ENCODE peak calls at places on chromosomes 16 and 17, in ten cellular contexts. Y, C, K, V, W, X, I, L, U and M are unnamed samples. For H3K4me1, the result is how much of the 10 kb centered on the place peaks cover.

GRCh38 chr16:86563489-86564345 is 2.9 kb upstream of the FOXC2 start:
- DNase-seq in Y (peak), C (peak), K (peak), V (peak), W (peak), X (peak), I (peak), L (peak), U (peak), M (peak)

GRCh38 chr17:57823469-57824401 is 26.1 kb downstream of the MRPS23 start:
- DNase-seq in Y (no peak), C (no peak), K (no peak), V (no peak), W (no peak), X (no peak), I (no peak), L (no peak), U (no peak), M (no peak)

GRCh38 chr16:68084504-68085258 is 489 bp upstream of the NFATC3 start:
- DNase-seq in Y (peak), C (peak), K (peak), V (peak), W (peak), X (peak), I (peak), L (peak), U (peak), M (peak)

GRCh38 chr17:79874329-79874981 is 35.2 kb upstream of the CBX4 start:
- DNase-seq in Y (peak), C (no peak), K (no peak), V (no peak), W (no peak), X (no peak), I (peak), L (peak), U (peak), M (no peak)

GRCh38 chr17:51371732-51372151 is 111.4 kb downstream of the UTP18 start:
- DNase-seq in Y (peak), C (no peak), K (no peak), V (peak), W (no peak), X (no peak), I (peak), L (peak), U (peak), M (no peak)

GRCh38 chr16:11232302-11232851 is 23.6 kb downstream of the SOCS1 start:
- DNase-seq in Y (no peak), C (no peak), K (no peak), V (no peak), W (no peak), X (no peak), I (no peak), L (no peak), U (no peak), M (no peak)

GRCh38 chr17:62627904-62628603 is 584 bp downstream of the MRC2 start:
- DNase-seq in Y (peak), C (peak), K (peak), V (peak), W (peak), X (peak), I (no peak), L (peak), U (peak), M (peak)

GRCh38 chr17:81794509-81794908 is 9.4 kb upstream of the GCGR start:
- DNase-seq in Y (peak), C (no peak), K (no peak), V (no peak), W (no peak), X (no peak), I (peak), L (peak), U (peak), M (no peak)

GRCh38 chr17:50034504-50035364 is 21.2 kb upstream of the ITGA3 start:
- DNase-seq in Y (no peak), C (no peak), K (no peak), V (peak), W (no peak), X (no peak), I (peak), L (no peak), U (no peak), M (no peak)

GRCh38 chr16:9119795-9120194 is 28.4 kb downstream of the HAPSTR1 start:
- DNase-seq in Y (no peak), C (no peak), K (no peak), V (no peak), W (no peak), X (no peak), I (no peak), L (no peak), U (no peak), M (peak)

GRCh38 chr16:30005341-30006094 is 5.3 kb downstream of the DOC2A start:
- DNase-seq in Y (no peak), C (no peak), K (no peak), V (peak), W (no peak), X (no peak), I (peak), L (peak), U (peak), M (peak)

GRCh38 chr17:48484850-48485249 is 46.0 kb downstream of the HOXB1 start:
- DNase-seq in Y (no peak), C (no peak), K (no peak), V (no peak), W (no peak), X (no peak), I (no peak), L (no peak), U (no peak), M (no peak)

GRCh38 chr16:57071840-57072541 is 20.4 kb upstream of the CPNE2 start:
- DNase-seq in Y (no peak), C (no peak), K (no peak), V (no peak), W (no peak), X (no peak), I (no peak), L (no peak), U (no peak), M (no peak)

GRCh38 chr17:3039748-3040147 is 23.7 kb downstream of the OR1D5 start:
- DNase-seq in Y (no peak), C (no peak), K (no peak), V (no peak), W (no peak), X (no peak), I (no peak), L (no peak), U (no peak), M (no peak)

GRCh38 chr17:64496786-64497564 is at the start of gene POLG2:
- DNase-seq in Y (peak), C (peak), K (peak), V (peak), W (peak), X (peak), I (peak), L (peak), U (peak), M (peak)

GRCh38 chr17:55577011-55577586 is 65.8 kb upstream of the SMIM36 start:
- DNase-seq in Y (no peak), C (peak), K (peak), V (peak), W (peak), X (peak), I (no peak), L (peak), U (no peak), M (peak)

GRCh38 chr17:78617371-78618061 is 40.3 kb upstream of the DNAH17 start:
- DNase-seq in Y (no peak), C (no peak), K (no peak), V (no peak), W (no peak), X (no peak), I (no peak), L (no peak), U (no peak), M (no peak)

GRCh38 chr16:56734429-56734828 is 4.5 kb downstream of the NUP93 start:
- DNase-seq in Y (no peak), C (no peak), K (no peak), V (no peak), W (no peak), X (no peak), I (no peak), L (no peak), U (no peak), M (no peak)

GRCh38 chr17:49218941-49219913 is 8.7 kb downstream of the ABI3 start:
- DNase-seq in Y (peak), C (peak), K (peak), V (no peak), W (no peak), X (peak), I (peak), L (no peak), U (peak), M (no peak)

GRCh38 chr17:38800237-38800760 is 943 bp upstream of the PIP4K2B start:
- DNase-seq in Y (no peak), C (no peak), K (no peak), V (no peak), W (no peak), X (no peak), I (no peak), L (no peak), U (peak), M (no peak)

GRCh38 chr17:81858967-81859905 is 1.1 kb downstream of the P4HB start:
- DNase-seq in Y (no peak), C (no peak), K (no peak), V (no peak), W (no peak), X (no peak), I (no peak), L (no peak), U (no peak), M (no peak)

GRCh38 chr16:73171380-73171779 is 123.5 kb upstream of the ZFHX3 start:
- DNase-seq in Y (no peak), C (no peak), K (no peak), V (no peak), W (no peak), X (no peak), I (peak), L (no peak), U (no peak), M (no peak)

GRCh38 chr17:44267165-44267455 is 825 bp downstream of the SLC4A1 start:
- DNase-seq in Y (no peak), C (no peak), K (no peak), V (no peak), W (no peak), X (no peak), I (no peak), L (no peak), U (no peak), M (no peak)

GRCh38 chr17:20784100-20784665 is 204.7 kb downstream of the CDRT15L2 start:
- DNase-seq in Y (no peak), C (no peak), K (no peak), V (no peak), W (no peak), X (no peak), I (peak), L (no peak), U (no peak), M (no peak)

GRCh38 chr17:74457146-74457819 is 9.2 kb upstream of the CD300A start:
- DNase-seq in Y (peak), C (peak), K (peak), V (peak), W (peak), X (peak), I (peak), L (peak), U (peak), M (peak)

GRCh38 chr16:57252148-57252721 is 7.2 kb downstream of the ARL2BP start:
- DNase-seq in Y (no peak), C (no peak), K (no peak), V (no peak), W (no peak), X (no peak), I (no peak), L (peak), U (no peak), M (no peak)

GRCh38 chr17:73331060-73331459 is 19.3 kb upstream of the CDC42EP4 start:
- DNase-seq in Y (no peak), C (no peak), K (no peak), V (no peak), W (no peak), X (no peak), I (no peak), L (no peak), U (no peak), M (no peak)

GRCh38 chr16:87140211-87141200 is 176.7 kb downstream of the C16orf95 start:
- DNase-seq in Y (no peak), C (peak), K (no peak), V (no peak), W (no peak), X (no peak), I (no peak), L (no peak), U (no peak), M (no peak)

GRCh38 chr17:75575197-75575596 is 12.4 kb upstream of the MYO15B start:
- DNase-seq in Y (no peak), C (no peak), K (no peak), V (no peak), W (no peak), X (no peak), I (peak), L (peak), U (no peak), M (no peak)

GRCh38 chr16:64459821-64460220 is 662.0 kb downstream of the CDH11 start:
- DNase-seq in Y (no peak), C (no peak), K (no peak), V (peak), W (no peak), X (no peak), I (no peak), L (peak), U (no peak), M (peak)

GRCh38 chr17:31472137-31472536 is 80.7 kb downstream of the RAB11FIP4 start:
- DNase-seq in Y (no peak), C (no peak), K (no peak), V (no peak), W (no peak), X (no peak), I (no peak), L (no peak), U (no peak), M (no peak)

GRCh38 chr16:54070944-54071343 is 215.6 kb downstream of the IRX3 start:
- DNase-seq in Y (no peak), C (no peak), K (no peak), V (no peak), W (no peak), X (no peak), I (no peak), L (no peak), U (no peak), M (no peak)

GRCh38 chr17:71438631-71439146 is 682.1 kb upstream of the SOX9 start:
- DNase-seq in Y (no peak), C (no peak), K (no peak), V (peak), W (no peak), X (no peak), I (no peak), L (peak), U (no peak), M (no peak)

GRCh38 chr17:71444011-71444574 is 676.7 kb upstream of the SOX9 start:
- DNase-seq in Y (no peak), C (no peak), K (no peak), V (no peak), W (no peak), X (no peak), I (no peak), L (no peak), U (no peak), M (no peak)

GRCh38 chr17:71437176-71437575 is 683.6 kb upstream of the SOX9 start:
- DNase-seq in Y (no peak), C (no peak), K (no peak), V (no peak), W (no peak), X (no peak), I (no peak), L (no peak), U (no peak), M (no peak)

GRCh38 chr17:71441098-71441497 is 679.7 kb upstream of the SOX9 start:
- DNase-seq in Y (no peak), C (no peak), K (no peak), V (no peak), W (no peak), X (no peak), I (no peak), L (peak), U (no peak), M (no peak)

DNA sequence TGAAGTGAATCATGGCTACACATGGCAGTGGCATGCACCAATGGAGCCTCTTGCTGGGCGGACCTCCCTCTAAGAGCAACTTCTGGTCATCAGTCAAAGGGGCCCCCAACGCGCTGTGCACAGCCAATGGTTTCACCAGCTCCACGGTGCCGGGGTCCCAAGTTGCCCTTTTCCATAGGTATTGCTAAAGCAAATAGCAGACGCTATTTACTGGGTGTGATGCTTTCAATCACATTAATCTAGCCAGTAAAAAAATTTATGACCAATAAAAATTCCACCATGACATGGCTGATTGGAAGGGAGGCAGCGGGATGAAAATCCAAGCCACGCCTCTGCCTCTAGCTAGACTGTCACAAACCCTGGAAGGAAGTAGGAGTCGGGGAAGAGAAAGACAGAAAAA is 680.3 kb upstream of the SOX9 start:
- DNase-seq in Y (peak), C (no peak), K (no peak), V (no peak), W (no peak), X (no peak), I (no peak), L (peak), U (no peak), M (no peak)
- H3K4me1 ChIP-seq in Y (under half), C (under half), K (under half), V (under half), W (under half), X (under half), I (under half), L (under half), U (under half), M (under half)

GRCh38 chr16:55280622-55281021 is 43.4 kb upstream of the IRX6 start:
- DNase-seq in Y (no peak), C (no peak), K (no peak), V (no peak), W (no peak), X (no peak), I (no peak), L (no peak), U (no peak), M (no peak)
- H3K4me1 ChIP-seq in Y (under half), C (under half), K (under half), V (under half), W (under half), X (under half), I (under half), L (under half), U (under half), M (under half)

DNA sequence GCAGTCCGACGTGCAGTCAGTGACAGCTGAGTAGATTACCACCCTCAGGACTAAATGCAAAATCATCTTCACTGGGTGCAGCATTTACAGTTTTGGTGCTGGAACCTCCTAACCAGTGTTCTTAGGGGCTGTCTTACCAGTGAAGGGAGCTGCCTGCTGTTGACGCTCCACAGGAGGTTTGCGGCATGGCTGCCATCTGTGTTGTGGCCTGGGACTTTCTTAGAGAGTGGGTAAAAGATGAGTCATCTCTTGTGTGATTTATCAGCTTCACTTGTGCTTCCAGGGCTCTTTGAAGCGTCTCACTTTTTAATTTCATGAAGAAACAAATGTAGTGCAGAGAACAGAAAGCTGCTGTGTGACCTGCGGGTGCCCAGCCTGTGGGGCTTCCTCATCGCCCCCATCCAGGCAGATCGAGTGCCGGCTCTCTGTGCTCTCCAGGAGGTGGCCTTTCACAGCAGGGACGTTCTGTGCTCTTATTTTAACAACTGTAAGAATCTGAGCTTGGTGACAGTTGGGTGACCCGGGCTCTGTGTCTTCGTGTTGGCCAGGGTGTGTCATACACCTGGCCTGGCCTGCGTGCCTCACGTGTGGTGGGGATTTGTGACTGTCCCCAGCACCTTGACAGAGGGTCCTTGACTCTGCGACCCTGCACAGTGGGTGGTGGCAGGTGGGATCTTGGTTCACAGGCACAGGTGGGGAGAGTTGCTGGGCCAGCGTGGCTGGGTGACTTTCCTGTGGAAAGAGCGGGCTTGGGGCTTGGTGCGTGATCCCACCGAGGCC is 24.3 kb upstream of the ZNF750 start:
- DNase-seq in Y (no peak), C (no peak), K (no peak), V (peak), W (no peak), X (no peak), I (no peak), L (peak), U (no peak), M (peak)
- H3K4me1 ChIP-seq in Y (under half), C (under half), K (under half), V (half or more), W (under half), X (half or more), I (under half), L (under half), U (under half), M (under half)

GRCh38 chr17:16495980-16496819 is 4.2 kb upstream of the LRRC75A start:
- DNase-seq in Y (no peak), C (peak), K (no peak), V (no peak), W (no peak), X (no peak), I (no peak), L (no peak), U (no peak), M (no peak)
- H3K4me1 ChIP-seq in Y (under half), C (under half), K (under half), V (under half), W (under half), X (under half), I (under half), L (under half), U (under half), M (under half)

GRCh38 chr17:1022278-1023024 is 25.5 kb downstream of the TIMM22 start:
- DNase-seq in Y (no peak), C (peak), K (peak), V (no peak), W (no peak), X (peak), I (no peak), L (no peak), U (no peak), M (peak)
- H3K4me1 ChIP-seq in Y (under half), C (under half), K (half or more), V (under half), W (under half), X (half or more), I (under half), L (under half), U (under half), M (under half)

GRCh38 chr16:84818989-84819643 is 669 bp upstream of the CRISPLD2 start:
- DNase-seq in Y (peak), C (no peak), K (no peak), V (no peak), W (no peak), X (no peak), I (peak), L (no peak), U (peak), M (no peak)

GRCh38 chr16:84819644-84820304 is at the start of gene CRISPLD2:
- DNase-seq in Y (peak), C (peak), K (peak), V (peak), W (peak), X (peak), I (peak), L (peak), U (peak), M (peak)

GRCh38 chr16:84821179-84821578 is 1.4 kb downstream of the CRISPLD2 start:
- DNase-seq in Y (peak), C (no peak), K (no peak), V (no peak), W (no peak), X (no peak), I (no peak), L (no peak), U (no peak), M (no peak)

GRCh38 chr16:84820771-84821170 is 986 bp downstream of the CRISPLD2 start:
- DNase-seq in Y (peak), C (no peak), K (no peak), V (no peak), W (no peak), X (no peak), I (no peak), L (no peak), U (no peak), M (no peak)

DNA sequence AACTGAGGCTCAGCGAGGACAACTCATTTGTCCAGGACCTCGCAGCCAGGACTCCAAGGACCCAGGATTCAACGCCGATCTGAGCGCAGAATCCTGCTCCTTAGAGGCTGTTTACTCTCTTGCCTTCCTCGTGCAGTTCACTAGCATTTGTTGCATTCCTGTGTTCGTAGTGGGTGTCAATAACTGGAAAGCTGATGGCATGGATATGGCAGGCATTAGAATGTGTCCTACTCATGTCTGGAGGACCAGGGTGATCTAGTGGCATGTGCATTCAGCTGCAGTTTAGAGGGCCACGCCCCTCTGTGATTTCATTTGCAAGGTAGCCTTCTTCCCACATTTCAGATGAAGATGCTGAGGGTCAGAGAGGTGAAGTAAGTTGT is 510 bp downstream of the CRISPLD2 start:
- DNase-seq in Y (no peak), C (no peak), K (no peak), V (no peak), W (no peak), X (no peak), I (no peak), L (no peak), U (no peak), M (no peak)
- H3K4me1 ChIP-seq in Y (under half), C (under half), K (under half), V (under half), W (under half), X (under half), I (under half), L (under half), U (under half), M (under half)